ENCODE peak calls at places on chromosomes 7 and 10, in five cellular contexts. I is RWPE2, L is glutamatergic neuron, R is epithelial cell of esophagus, D is H1. Z is an unnamed sample.
A peak's percentile ranks its signal among the peaks of the same experiment; 100 is the strongest.

GRCh38 chr7:17769918-17770317 is 170.4 kb downstream of the SNX13 start:
- DNase-seq in D (peak; percentile 59), I (no peak), R (peak; percentile 76), L (peak; percentile 71), Z (peak; percentile 58)

GRCh38 chr7:87152112-87152896 is at the start of gene DMTF1:
- DNase-seq in R (peak; percentile 95), D (peak; percentile 89), L (peak; percentile 94), I (peak; percentile 90), Z (peak; percentile 84)

GRCh38 chr7:135147341-135147898 is 452 bp upstream of the TMEM140 start:
- DNase-seq in R (no peak), I (no peak), D (no peak), L (no peak), Z (no peak)

GRCh38 chr7:144390481-144390880 is 13.0 kb downstream of the NOBOX start:
- DNase-seq in R (no peak), D (peak; percentile 33), I (no peak), L (no peak), Z (peak; percentile 58)

GRCh38 chr7:149869291-149869650 is 4.5 kb upstream of the ATP6V0E2 start:
- DNase-seq in D (no peak), I (no peak), L (no peak), R (no peak), Z (no peak)

GRCh38 chr7:92831716-92832622 is 4.4 kb downstream of the CDK6 start:
- DNase-seq in L (no peak), R (peak; percentile 85), D (no peak), I (peak; percentile 47), Z (no peak)

GRCh38 chr7:147436718-147437117 is 1153.8 kb upstream of the C7orf33 start:
- DNase-seq in D (no peak), L (no peak), R (no peak), I (no peak), Z (no peak)

GRCh38 chr10:116880716-116881440 is 31.6 kb downstream of the ENO4 start:
- DNase-seq in D (no peak), I (no peak), R (peak; percentile 22), L (peak; percentile 59), Z (no peak)

GRCh38 chr7:120775703-120776265 is 82.2 kb downstream of the TSPAN12 start:
- DNase-seq in L (no peak), I (no peak), R (no peak), D (no peak), Z (no peak)

GRCh38 chr10:110794808-110795207 is 76.9 kb upstream of the PDCD4 start:
- DNase-seq in D (no peak), I (no peak), L (peak; percentile 74), R (no peak), Z (no peak)

GRCh38 chr10:61990761-61991135 is 89.2 kb downstream of the ARID5B start:
- DNase-seq in R (no peak), L (no peak), D (no peak), I (no peak), Z (no peak)

GRCh38 chr7:74454948-74455804 is 1.5 kb downstream of the GTF2IRD1 start:
- DNase-seq in I (no peak), L (no peak), R (no peak), D (no peak), Z (peak; percentile 72)

GRCh38 chr10:82238291-82238690 is 363.3 kb downstream of the NRG3 start:
- DNase-seq in L (no peak), I (no peak), R (no peak), D (no peak), Z (no peak)

GRCh38 chr10:107914450-107915276 is 750.2 kb upstream of the SORCS1 start:
- DNase-seq in D (peak; percentile 67), I (peak; percentile 46), R (peak; percentile 10), L (peak; percentile 42), Z (no peak)

GRCh38 chr10:79137404-79137803 is 68.6 kb downstream of the ZMIZ1 start:
- DNase-seq in L (no peak), D (no peak), R (no peak), I (no peak), Z (no peak)

GRCh38 chr7:3301831-3302618 is 973 bp downstream of the SDK1 start:
- DNase-seq in L (peak; percentile 34), D (peak; percentile 63), R (peak; percentile 9), I (no peak), Z (no peak)

GRCh38 chr7:2527505-2528464 is 8.2 kb downstream of the LFNG start:
- DNase-seq in L (peak; percentile 11), I (peak; percentile 34), D (no peak), R (peak; percentile 61), Z (no peak)

GRCh38 chr10:35546824-35547225 is 58.3 kb upstream of the GJD4 start:
- DNase-seq in R (peak; percentile 79), I (no peak), L (no peak), D (no peak), Z (peak; percentile 80)
- TF ChIP-seq CTCF in R (peak; percentile 21), I (peak; percentile 42), L (no peak), D (peak; percentile 32), Z (peak; percentile 35)

GRCh38 chr7:113404245-113404644 is 285.9 kb upstream of the SMIM30 start:
- DNase-seq in D (no peak), L (peak; percentile 21), I (no peak), R (peak; percentile 35), Z (no peak)
- TF ChIP-seq CTCF in D (no peak), L (peak; percentile 49), I (peak; percentile 38), R (peak; percentile 49), Z (peak; percentile 42)

DNA sequence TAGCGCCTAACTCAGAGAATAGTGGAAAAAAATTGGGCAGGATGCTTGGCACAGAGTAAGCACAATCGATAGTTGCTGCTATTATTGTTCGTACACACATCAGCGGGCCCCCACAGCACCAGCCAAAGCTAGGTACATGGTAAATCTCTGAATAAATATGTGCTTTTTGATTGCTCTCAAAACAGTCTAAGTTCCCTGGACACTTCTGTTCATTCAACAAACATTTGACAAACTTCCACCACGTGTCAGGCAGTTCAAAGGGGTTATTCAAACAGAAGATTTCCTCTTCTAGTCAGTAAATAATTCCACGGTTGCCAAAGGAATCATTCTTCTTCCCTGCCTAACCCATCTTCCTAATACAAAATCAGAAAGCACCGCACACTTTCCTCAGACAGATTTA is 150.8 kb downstream of the DGKI start:
- DNase-seq in L (no peak), R (no peak), I (no peak), D (no peak), Z (peak; percentile 92)
- TF ChIP-seq CTCF in L (no peak), R (no peak), I (no peak), D (no peak), Z (no peak)

GRCh38 chr10:47285381-47286115 is 14.4 kb upstream of the GDF10 start:
- DNase-seq in L (no peak), I (no peak), D (no peak), R (no peak), Z (no peak)
- TF ChIP-seq CTCF in L (no peak), I (no peak), D (no peak), R (no peak), Z (no peak)

DNA sequence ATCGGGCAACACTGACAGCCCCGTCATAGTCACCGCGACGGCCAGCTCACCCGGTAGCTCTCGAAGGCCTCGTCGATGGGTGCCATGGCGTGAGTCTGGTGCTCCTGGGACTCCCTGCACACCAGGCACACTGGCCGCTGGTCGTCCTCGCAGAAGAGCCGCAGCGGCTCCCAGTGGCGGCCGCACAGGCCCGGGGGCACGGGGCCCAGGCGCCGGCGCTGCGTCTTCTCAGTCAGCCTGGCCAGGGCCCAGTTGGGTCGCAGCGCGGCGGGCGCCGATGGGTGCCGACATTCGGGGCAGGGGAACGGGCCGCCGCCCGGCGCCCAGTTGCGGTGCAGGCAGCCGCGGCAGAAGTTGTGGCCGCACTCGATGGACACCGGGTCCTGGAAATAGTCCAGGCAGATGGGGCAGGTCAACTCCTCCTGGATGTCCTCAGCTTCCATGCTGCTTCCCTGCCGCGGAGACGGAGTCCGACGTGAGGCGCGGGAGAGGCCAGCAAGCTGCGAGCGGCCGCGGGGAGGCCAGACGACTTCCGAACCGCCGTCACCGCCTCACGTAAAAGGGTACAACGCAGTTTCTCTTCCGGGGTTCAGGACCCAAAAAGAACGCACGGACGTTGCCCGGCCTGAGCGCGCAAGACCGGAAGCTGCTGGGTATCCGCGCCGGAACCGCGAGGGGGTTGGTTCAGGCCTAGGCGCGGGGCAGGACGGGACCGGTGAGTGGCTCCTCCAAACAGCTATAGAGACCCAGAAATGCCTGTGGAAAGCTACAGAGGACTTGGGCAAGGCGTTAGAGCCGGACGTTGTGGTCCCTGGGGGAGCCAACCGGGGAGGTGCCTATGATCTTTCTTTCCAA is at the start of gene TRIM4:
- DNase-seq in L (peak; percentile 83), I (peak; percentile 88), D (peak; percentile 68), R (peak; percentile 94), Z (peak; percentile 71)
- TF ChIP-seq CTCF in L (no peak), I (peak; percentile 39), D (no peak), R (no peak), Z (peak; percentile 32)

GRCh38 chr10:118342638-118343020 is 505 bp upstream of the FAM204A start:
- DNase-seq in L (no peak), D (no peak), I (no peak), R (peak; percentile 5), Z (no peak)
- TF ChIP-seq CTCF in L (no peak), D (no peak), I (no peak), R (no peak), Z (no peak)

DNA sequence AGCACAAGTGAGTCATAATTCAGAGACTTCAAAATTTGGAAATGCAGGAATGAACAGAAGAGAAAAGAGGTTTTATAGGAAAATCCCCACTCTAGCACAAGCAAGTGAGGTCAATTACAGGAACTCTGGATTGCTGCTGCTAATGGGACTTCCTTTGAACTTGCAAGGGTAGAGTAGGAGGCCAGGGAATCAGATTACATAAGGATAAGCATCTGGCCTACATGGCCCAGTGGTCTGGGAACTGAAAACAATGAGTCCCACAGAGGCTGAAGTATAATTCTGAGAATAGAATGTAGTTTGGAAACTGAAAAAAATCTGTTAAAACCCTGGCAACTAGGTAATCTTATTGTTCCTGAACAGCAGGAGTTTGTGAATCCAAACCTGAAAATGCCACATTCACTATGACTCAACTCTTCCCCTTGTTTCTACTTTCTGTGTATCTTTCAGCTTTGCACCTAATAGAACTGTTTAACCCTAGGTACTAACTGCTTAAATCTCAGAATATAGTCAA is 66.5 kb downstream of the CTNNA3 start:
- DNase-seq in I (no peak), L (no peak), D (no peak), R (no peak), Z (no peak)
- TF ChIP-seq CTCF in I (no peak), L (no peak), D (no peak), R (no peak), Z (no peak)

GRCh38 chr7:46775020-46775419 is 806.9 kb downstream of the TNS3 start:
- DNase-seq in I (no peak), L (no peak), R (no peak), D (no peak), Z (no peak)

GRCh38 chr7:46772740-46773139 is 809.2 kb downstream of the TNS3 start:
- DNase-seq in R (no peak), I (no peak), L (no peak), D (no peak), Z (no peak)

GRCh38 chr7:46774515-46774914 is 807.4 kb downstream of the TNS3 start:
- DNase-seq in I (no peak), L (no peak), R (no peak), D (no peak), Z (no peak)

GRCh38 chr7:46775776-46776175 is 806.1 kb downstream of the TNS3 start:
- DNase-seq in L (no peak), D (no peak), R (no peak), I (no peak), Z (no peak)

GRCh38 chr7:46776790-46777189 is 805.1 kb downstream of the TNS3 start:
- DNase-seq in L (no peak), D (no peak), I (no peak), R (peak; percentile 33), Z (no peak)
- TF ChIP-seq CTCF in L (peak; percentile 60), D (no peak), I (peak; percentile 46), R (peak; percentile 58), Z (peak; percentile 56)

GRCh38 chr10:124565565-124566221 is 104.1 kb downstream of the LHPP start:
- DNase-seq in D (peak; percentile 87), L (peak; percentile 32), I (no peak), R (no peak), Z (no peak)
- TF ChIP-seq CTCF in D (peak; percentile 85), L (peak; percentile 35), I (no peak), R (peak; percentile 23), Z (peak; percentile 25)

Z was measured in LNCaP clone FGC.